ENCODE peak calls at places on chromosome 17, in four cellular contexts. V, K, T and I are unnamed samples.

GRCh38 chr17:73420897-73421296 is 109.1 kb upstream of the CDC42EP4 start:
- DNase-seq in V (no peak), K (peak; percentile 40), T (no peak), I (peak; percentile 16)

GRCh38 chr17:7838291-7839075 is 4.5 kb downstream of the KDM6B start:
- DNase-seq in V (peak; percentile 48), K (peak; percentile 34), T (peak; percentile 69), I (peak; percentile 56)

GRCh38 chr17:77429985-77430752 is 289.4 kb downstream of the SEC14L1 start:
- DNase-seq in V (peak; percentile 98), K (peak; percentile 98), T (peak; percentile 91), I (peak; percentile 98)

GRCh38 chr17:81329279-81329926 is 34.3 kb upstream of the SLC38A10 start:
- DNase-seq in V (peak; percentile 94), K (peak; percentile 76), T (peak; percentile 95), I (peak; percentile 87)

GRCh38 chr17:30187528-30187927 is 48.0 kb downstream of the SLC6A4 start:
- DNase-seq in V (no peak), K (no peak), T (no peak), I (no peak)

GRCh38 chr17:16943541-16944333 is 28.2 kb downstream of the TNFRSF13B start:
- DNase-seq in V (no peak), K (no peak), T (no peak), I (no peak)

GRCh38 chr17:17719199-17719940 is 38.1 kb downstream of the RAI1 start:
- DNase-seq in V (no peak), K (no peak), T (no peak), I (no peak)

GRCh38 chr17:49438885-49439284 is 24.2 kb upstream of the PHB1 start:
- DNase-seq in V (no peak), K (no peak), T (no peak), I (no peak)

GRCh38 chr17:11986179-11986938 is 10.9 kb downstream of the ZNF18 start:
- DNase-seq in V (no peak), K (no peak), T (no peak), I (peak; percentile 44)
- H3K4me3 ChIP-seq in V (no peak overlapping the region), K (no peak overlapping the region), T (no peak overlapping the region), I (no peak overlapping the region)

GRCh38 chr17:3448059-3448630 is 14.5 kb upstream of the OR1E2 start:
- DNase-seq in V (no peak), K (no peak), T (no peak), I (no peak)
- TF ChIP-seq CTCF in V (no peak), K (no peak), T (no peak), I (no peak)

GRCh38 chr17:79532107-79532790 is 78.6 kb downstream of the RBFOX3 start:
- DNase-seq in V (no peak), K (no peak), T (no peak), I (no peak)

GRCh38 chr17:79531191-79531590 is 79.7 kb downstream of the RBFOX3 start:
- DNase-seq in V (no peak), K (no peak), T (no peak), I (no peak)

GRCh38 chr17:79531696-79532095 is 79.2 kb downstream of the RBFOX3 start:
- DNase-seq in V (no peak), K (no peak), T (no peak), I (no peak)

GRCh38 chr17:79534111-79534510 is 76.7 kb downstream of the RBFOX3 start:
- DNase-seq in V (no peak), K (no peak), T (no peak), I (no peak)

GRCh38 chr17:79533116-79533515 is 77.7 kb downstream of the RBFOX3 start:
- DNase-seq in V (no peak), K (no peak), T (no peak), I (no peak)
- H3K4me3 ChIP-seq in V (no peak overlapping the region), K (no peak overlapping the region), T (no peak overlapping the region), I (no peak overlapping the region)

GRCh38 chr17:60899115-60899514 is 221.5 kb downstream of the BCAS3 start:
- DNase-seq in V (no peak), K (no peak), T (no peak), I (no peak)

GRCh38 chr17:60901806-60902205 is 224.2 kb downstream of the BCAS3 start:
- DNase-seq in V (no peak), K (no peak), T (no peak), I (peak; percentile 42)

GRCh38 chr17:60900688-60901087 is 223.0 kb downstream of the BCAS3 start:
- DNase-seq in V (no peak), K (no peak), T (no peak), I (no peak)

GRCh38 chr17:60902399-60902798 is 224.7 kb downstream of the BCAS3 start:
- DNase-seq in V (no peak), K (peak; percentile 53), T (no peak), I (no peak)

DNA sequence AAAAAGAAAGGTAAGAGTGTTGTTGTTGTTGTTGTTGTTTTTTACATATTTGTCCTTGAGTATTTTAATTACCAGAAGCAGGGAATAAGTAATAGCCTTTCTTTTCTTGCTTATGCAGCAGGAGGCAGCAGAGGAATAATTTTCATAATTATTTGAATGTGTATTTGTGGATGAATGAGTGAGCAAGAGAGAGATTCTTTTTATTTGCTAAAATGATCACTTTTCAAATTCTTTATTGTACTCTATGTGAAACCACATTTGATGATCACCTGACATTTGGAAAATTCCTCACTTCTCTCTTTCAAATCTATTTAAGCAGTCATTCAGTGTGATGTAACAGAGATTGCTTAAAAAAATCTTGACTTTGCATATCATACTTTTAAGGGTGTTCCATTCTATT is 223.6 kb downstream of the BCAS3 start:
- DNase-seq in V (no peak), K (no peak), T (no peak), I (no peak)
- TF ChIP-seq CTCF in V (no peak), K (peak; percentile 1), T (no peak), I (no peak)

GRCh38 chr17:32264823-32265191 is 825 bp upstream of the RHBDL3 start:
- DNase-seq in V (no peak), K (no peak), T (no peak), I (no peak)

GRCh38 chr17:32266389-32267269 is 997 bp downstream of the RHBDL3 start:
- DNase-seq in V (no peak), K (no peak), T (no peak), I (no peak)

GRCh38 chr17:32265192-32265895 is at the start of gene RHBDL3:
- DNase-seq in V (peak; percentile 50), K (no peak), T (no peak), I (no peak)

GRCh38 chr17:32264140-32264799 is 1.4 kb upstream of the RHBDL3 start:
- DNase-seq in V (no peak), K (no peak), T (no peak), I (no peak)

GRCh38 chr17:32265896-32266388 is 310 bp downstream of the RHBDL3 start:
- DNase-seq in V (no peak), K (no peak), T (no peak), I (no peak)
- H3K4me3 ChIP-seq in V (peak overlapping the region; percentile 81), K (peak overlapping the region; percentile 40), T (peak overlapping the region; percentile 55), I (peak overlapping the region; percentile 25)

GRCh38 chr17:33469911-33470310 is 176.8 kb upstream of the ASIC2 start:
- DNase-seq in V (peak; percentile 42), K (peak; percentile 71), T (peak; percentile 19), I (peak; percentile 60)

GRCh38 chr17:33464669-33465275 is 171.7 kb upstream of the ASIC2 start:
- DNase-seq in V (no peak), K (no peak), T (no peak), I (no peak)

GRCh38 chr17:33463887-33464286 is 170.8 kb upstream of the ASIC2 start:
- DNase-seq in V (no peak), K (no peak), T (no peak), I (no peak)

GRCh38 chr17:33474789-33475188 is 181.7 kb upstream of the ASIC2 start:
- DNase-seq in V (no peak), K (no peak), T (no peak), I (no peak)

DNA sequence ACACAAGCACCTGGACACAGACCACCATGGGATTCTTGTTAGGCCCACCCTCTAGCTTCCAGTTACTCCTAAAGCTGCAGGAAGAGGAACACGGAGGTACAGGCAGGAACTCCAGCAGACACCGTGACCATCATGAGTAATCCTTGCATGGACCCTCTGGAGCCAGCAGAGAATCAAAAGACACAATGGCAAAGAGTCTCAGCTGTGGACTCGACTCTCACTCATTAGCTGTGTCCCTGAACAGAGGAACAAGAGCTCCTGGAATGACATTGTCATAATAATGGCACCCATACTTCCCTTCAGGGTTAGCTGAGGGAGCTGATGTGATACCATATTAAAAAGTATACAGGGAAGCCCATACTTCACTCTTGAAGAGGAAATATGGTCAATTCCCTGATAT is 176.3 kb upstream of the ASIC2 start:
- DNase-seq in V (no peak), K (no peak), T (no peak), I (no peak)
- TF ChIP-seq CTCF in V (no peak), K (no peak), T (no peak), I (no peak)

GRCh38 chr17:19904412-19904811 is 36.7 kb upstream of the ULK2 start:
- DNase-seq in V (no peak), K (no peak), T (no peak), I (peak; percentile 39)
- H3K4me3 ChIP-seq in V (no peak overlapping the region), K (no peak overlapping the region), T (no peak overlapping the region), I (no peak overlapping the region)

DNA sequence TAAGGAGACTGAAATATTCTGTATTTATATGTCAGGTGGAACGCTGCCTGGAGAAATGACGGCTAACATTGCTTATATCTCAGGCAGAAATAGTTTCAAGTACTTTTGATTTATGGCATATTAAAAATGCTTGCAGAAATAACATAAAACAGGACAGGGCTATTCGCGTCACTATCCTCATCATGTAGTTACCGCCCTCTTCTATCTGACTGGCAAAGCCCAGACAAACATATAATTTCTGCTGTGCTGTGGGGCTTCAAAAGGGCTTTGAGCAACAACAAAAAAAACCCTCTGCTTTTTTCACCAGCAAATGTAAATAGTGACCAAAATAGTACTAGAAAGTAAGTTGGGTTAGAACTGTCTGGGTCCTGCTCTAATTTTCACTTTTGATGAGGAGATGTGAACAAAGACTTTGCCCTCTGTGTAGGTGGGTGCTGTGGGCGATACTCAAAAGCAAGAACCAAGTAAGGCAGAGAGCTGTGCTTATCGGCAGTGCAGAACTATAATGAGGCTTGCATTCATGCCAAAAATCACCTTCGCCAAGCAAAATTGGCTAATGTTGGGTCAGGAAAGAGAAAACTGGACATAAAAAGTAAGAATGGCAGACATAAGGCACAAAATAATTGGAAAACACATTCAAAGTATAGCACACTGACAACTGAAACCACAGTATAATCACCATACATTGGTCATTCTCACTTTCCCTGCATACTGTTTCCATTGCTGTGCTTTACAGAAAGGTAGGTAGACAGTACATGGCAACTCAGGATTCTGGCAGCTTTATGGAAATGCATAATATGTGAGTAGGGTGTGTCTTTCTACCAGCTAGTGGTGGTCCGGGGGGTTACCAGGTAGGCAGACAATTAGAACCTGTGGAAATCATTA is 151.2 kb upstream of the AXIN2 start:
- DNase-seq in V (peak; percentile 69), K (no peak), T (no peak), I (no peak)
- TF ChIP-seq CTCF in V (no peak), K (no peak), T (no peak), I (no peak)

DNA sequence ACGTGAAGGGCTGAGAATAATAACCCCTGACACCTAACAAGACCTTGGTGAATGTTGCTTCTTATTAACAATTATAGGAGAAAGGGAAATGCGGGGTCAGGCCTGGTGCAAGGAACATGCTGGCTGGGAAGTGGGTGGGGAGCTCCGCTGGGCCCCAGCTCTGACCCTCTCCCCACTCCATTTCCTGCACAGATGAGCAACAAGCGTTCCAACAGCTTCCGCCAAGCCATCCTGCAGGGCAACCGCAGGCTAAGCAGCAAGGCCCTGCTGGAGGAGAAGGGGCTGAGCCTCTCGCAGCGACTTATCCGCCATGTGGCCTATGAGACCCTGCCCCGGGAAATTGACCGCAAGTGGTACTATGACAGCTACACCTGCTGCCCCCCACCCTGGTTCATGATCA is 23.0 kb downstream of the RHBDL3 start:
- DNase-seq in V (no peak), K (no peak), T (no peak), I (peak; percentile 24)
- H3K4me3 ChIP-seq in V (no peak overlapping the region), K (no peak overlapping the region), T (no peak overlapping the region), I (no peak overlapping the region)